ENCODE peak calls at places on chromosomes 7 and 10, in four cellular contexts. R is GM23248; I is CD8-positive, alpha-beta T cell; H is keratinocyte. U is an unnamed sample.

GRCh38 chr10:27518261-27518660 is 14.2 kb downstream of the RAB18 start:
- DNase-seq in R (no peak), I (no peak), H (no peak), U (no peak)

GRCh38 chr7:123788584-123788983 is 39.8 kb upstream of the WASL start:
- DNase-seq in R (no peak), I (no peak), H (no peak), U (no peak)

GRCh38 chr10:117503170-117503885 is 39.2 kb upstream of the EMX2 start:
- DNase-seq in R (peak; percentile 77), I (no peak), H (no peak), U (no peak)

GRCh38 chr10:91034494-91035157 is 113.7 kb upstream of the ANKRD1 start:
- DNase-seq in R (peak; percentile 44), I (no peak), H (no peak), U (no peak)

GRCh38 chr7:130114374-130114773 is 44.0 kb downstream of the KLHDC10 start:
- DNase-seq in R (no peak), I (no peak), H (no peak), U (no peak)

GRCh38 chr7:11170863-11171568 is 197.3 kb downstream of the PHF14 start:
- DNase-seq in R (no peak), I (no peak), H (no peak), U (no peak)

GRCh38 chr7:129218514-129219036 is 6.3 kb upstream of the AHCYL2 start:
- DNase-seq in R (peak; percentile 87), I (peak; percentile 87), H (peak; percentile 45), U (peak; percentile 56)

GRCh38 chr7:1531263-1531978 is 919 bp downstream of the MAFK start:
- DNase-seq in R (peak; percentile 55), I (peak; percentile 68), H (no peak), U (peak; percentile 26)

GRCh38 chr10:7264313-7264741 is 146.5 kb downstream of the SFMBT2 start:
- DNase-seq in R (no peak), I (no peak), H (no peak), U (no peak)

GRCh38 chr7:5693529-5693928 is 87.9 kb downstream of the RNF216 start:
- DNase-seq in R (peak; percentile 62), I (no peak), H (no peak), U (no peak)
- H3K4me3 ChIP-seq in R (peak overlapping the region; percentile 53), I (peak overlapping the region; percentile 25), H (no peak overlapping the region), U (peak overlapping the region; percentile 55)

DNA sequence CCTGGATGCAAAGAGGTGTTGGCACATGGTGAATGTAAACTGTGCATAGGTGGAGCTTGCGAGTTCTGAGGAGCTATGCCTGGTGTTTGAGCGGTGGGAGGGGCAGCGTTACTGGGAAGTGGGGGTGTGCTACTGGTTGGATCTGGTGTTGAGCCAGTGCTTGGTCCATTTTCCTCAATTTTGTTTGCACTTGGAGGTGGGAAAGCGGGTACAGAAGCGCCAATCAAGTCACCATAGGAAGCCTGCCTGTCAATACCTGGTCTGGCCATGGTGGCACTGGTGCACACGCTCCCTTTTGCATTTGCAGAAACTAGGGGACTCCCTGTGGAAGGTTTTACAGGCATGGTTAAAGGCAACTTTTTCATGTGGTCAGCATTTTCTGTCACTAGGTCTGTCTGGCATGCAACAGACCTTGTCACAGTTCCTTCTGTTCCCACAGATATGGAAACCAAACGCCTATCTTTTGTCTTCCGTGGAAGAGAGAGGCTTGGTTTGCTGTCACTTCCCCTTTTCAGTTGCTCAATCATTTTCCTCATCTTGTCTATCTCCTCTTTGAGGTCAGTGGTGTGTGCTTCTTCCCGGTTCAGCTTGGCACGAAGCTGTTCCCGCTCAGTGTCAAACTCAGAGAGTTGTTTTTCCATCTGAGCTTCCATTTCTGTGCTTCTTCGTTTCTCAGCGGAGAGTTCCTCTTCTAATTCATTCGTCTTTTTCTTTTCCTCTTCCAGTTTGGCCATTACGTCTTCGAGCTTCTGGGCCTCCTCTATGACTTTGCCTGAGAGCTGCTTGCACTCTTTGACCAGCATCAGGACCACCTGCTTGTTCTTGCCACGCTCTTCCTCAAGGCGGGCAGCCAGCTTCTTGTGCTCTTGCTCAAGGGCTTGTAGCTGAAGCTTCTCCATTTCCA is 81.1 kb downstream of the CTTNBP2 start:
- DNase-seq in R (no peak), I (no peak), H (no peak), U (no peak)
- H3K27ac ChIP-seq in R (no peak overlapping the region), I (no peak overlapping the region), H (no peak overlapping the region), U (no peak overlapping the region)

GRCh38 chr7:142328006-142328405 is 70.1 kb upstream of the PRSS58 start:
- DNase-seq in R (no peak), I (no peak), H (no peak), U (no peak)
- H3K4me3 ChIP-seq in R (no peak overlapping the region), I (no peak overlapping the region), H (no peak overlapping the region), U (no peak overlapping the region)

GRCh38 chr10:75353183-75353582 is 48.4 kb downstream of the ZNF503 start:
- DNase-seq in R (no peak), I (no peak), H (no peak), U (no peak)
- H3K27ac ChIP-seq in R (no peak overlapping the region), I (no peak overlapping the region), H (no peak overlapping the region), U (no peak overlapping the region)

DNA sequence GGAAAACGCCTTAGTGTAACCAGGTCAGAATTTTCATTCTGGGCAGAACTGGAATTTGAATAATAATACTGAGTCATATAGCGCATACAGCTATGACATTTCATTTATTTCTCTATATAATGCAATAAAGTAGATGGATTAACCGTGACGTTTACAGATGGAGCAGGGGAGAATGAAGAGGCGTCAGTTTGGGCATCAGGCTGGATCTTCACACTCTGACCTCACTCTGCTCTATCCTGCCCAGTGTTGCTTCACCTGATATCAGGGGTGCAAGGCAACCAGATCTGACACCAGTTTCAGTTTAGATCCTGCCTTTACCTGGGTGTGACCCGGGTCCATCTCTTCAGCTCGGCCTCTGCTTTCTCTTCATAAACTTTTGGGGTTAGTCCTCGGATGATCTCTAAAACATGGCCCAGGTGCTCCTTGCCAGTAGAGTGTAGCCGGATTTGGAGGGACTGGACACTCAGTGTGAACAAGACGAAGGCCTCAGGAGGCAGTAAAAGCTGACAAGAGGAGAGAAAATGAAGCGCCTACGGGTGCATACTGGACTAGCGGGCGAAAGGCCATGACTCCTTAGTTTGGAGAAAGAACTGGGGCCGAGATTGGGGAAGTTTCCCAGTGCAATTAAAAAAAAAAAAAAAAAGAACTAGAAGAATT is 1.4 kb upstream of the ZYX start:
- DNase-seq in R (peak; percentile 33), I (no peak), H (no peak), U (no peak)
- H3K4me3 ChIP-seq in R (peak overlapping the region; percentile 98), I (peak overlapping the region; percentile 96), H (peak overlapping the region; percentile 75), U (peak overlapping the region; percentile 100)

GRCh38 chr10:119211625-119212441 is 4.5 kb downstream of the GRK5 start:
- DNase-seq in R (no peak), I (no peak), H (no peak), U (no peak)
- H3K27ac ChIP-seq in R (peak overlapping the region; percentile 34), I (peak overlapping the region; percentile 27), H (no peak overlapping the region), U (peak overlapping the region; percentile 75)

U was measured in effector memory CD4-positive, alpha-beta T cell.